ENCODE peak calls at places on chromosomes 12 and 14, in four cellular contexts. O, L, A and Q are unnamed samples. For H3K4me1, the result is how much of the 10 kb centered on the place peaks cover.

GRCh38 chr14:21084988-21085853 is 13.2 kb downstream of the ZNF219 start:
- DNase-seq in O (no peak), L (peak), A (no peak), Q (no peak)

GRCh38 chr14:42779024-42779423 is 1172.3 kb downstream of the LRFN5 start:
- DNase-seq in O (no peak), L (no peak), A (no peak), Q (no peak)

GRCh38 chr12:64273527-64274403 is 51.7 kb upstream of the KICS2 start:
- DNase-seq in O (peak), L (peak), A (no peak), Q (peak)

GRCh38 chr12:69642531-69642930 is 31.8 kb upstream of the LRRC10 start:
- DNase-seq in O (no peak), L (no peak), A (no peak), Q (no peak)

GRCh38 chr12:132190012-132190755 is 45.9 kb downstream of the NOC4L start:
- DNase-seq in O (peak), L (no peak), A (peak), Q (no peak)

GRCh38 chr12:89856431-89856830 is 147.8 kb upstream of the ATP2B1 start:
- DNase-seq in O (no peak), L (peak), A (no peak), Q (no peak)

GRCh38 chr14:101196795-101197590 is 293.5 kb upstream of the RTL1 start:
- DNase-seq in O (no peak), L (no peak), A (no peak), Q (no peak)

GRCh38 chr12:19641235-19642080 is 202.2 kb downstream of the AEBP2 start:
- DNase-seq in O (no peak), L (peak), A (no peak), Q (no peak)

GRCh38 chr12:120720234-120720968 is 5.2 kb upstream of the ACADS start:
- DNase-seq in O (no peak), L (peak), A (no peak), Q (no peak)

GRCh38 chr14:37864128-37864527 is 268.7 kb downstream of the TTC6 start:
- DNase-seq in O (no peak), L (no peak), A (no peak), Q (no peak)

GRCh38 chr12:92034858-92035401 is 110.7 kb downstream of the BTG1 start:
- DNase-seq in O (peak), L (peak), A (peak), Q (no peak)

GRCh38 chr14:37262649-37263048 is 64.9 kb downstream of the MIPOL1 start:
- DNase-seq in O (no peak), L (no peak), A (no peak), Q (no peak)

GRCh38 chr12:131223791-131224567 is 270.3 kb downstream of the ADGRD1 start:
- DNase-seq in O (no peak), L (no peak), A (no peak), Q (no peak)

DNA sequence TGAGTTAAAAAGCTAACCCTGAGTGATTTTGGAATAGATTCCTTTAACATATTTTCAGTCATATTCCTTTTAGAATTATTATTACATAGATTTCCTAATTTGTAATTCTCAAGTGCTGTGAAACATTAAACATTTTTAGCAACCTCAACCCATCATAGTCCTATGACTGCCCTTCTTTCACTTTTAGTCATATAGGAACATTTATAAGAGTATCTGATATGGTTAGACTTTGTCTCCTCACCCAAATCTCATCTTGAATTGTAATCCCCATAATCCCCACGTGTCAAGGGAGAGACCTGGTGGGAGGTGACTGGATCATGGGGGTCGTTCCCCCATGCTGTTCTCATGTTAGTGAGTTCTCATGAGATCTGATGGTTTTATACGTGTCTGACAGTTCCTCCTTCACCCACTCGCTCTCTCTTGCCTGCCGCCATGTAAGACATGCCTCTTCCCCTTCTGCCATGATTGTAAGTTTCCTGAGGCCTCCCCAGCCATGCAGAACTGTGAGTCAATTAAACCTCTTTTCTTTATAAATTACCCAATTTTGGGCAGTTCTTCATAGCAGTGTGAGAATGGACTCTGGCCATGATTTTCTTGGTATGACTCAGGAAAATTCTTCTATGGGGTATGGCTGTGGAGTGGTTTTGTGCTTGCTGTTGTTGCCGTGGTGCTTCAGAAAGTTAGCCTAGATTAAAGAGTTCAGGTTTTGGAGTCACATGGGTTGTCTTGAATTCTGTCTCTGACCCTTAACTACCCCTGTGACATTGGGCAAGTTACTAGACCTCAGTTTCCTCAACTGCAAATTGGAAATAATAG is 83.9 kb downstream of the FUT8 start:
- DNase-seq in O (no peak), L (peak), A (no peak), Q (no peak)
- H3K4me1 ChIP-seq in O (under half), L (under half), A (under half), Q (under half)

GRCh38 chr12:2152134-2152533 is 99.3 kb downstream of the CACNA1C start:
- DNase-seq in O (no peak), L (no peak), A (no peak), Q (no peak)
- H3K4me1 ChIP-seq in O (under half), L (under half), A (under half), Q (under half)

GRCh38 chr12:4270016-4270669 is 3.4 kb upstream of the CCND2 start:
- DNase-seq in O (peak), L (no peak), A (no peak), Q (no peak)
- H3K4me1 ChIP-seq in O (under half), L (under half), A (under half), Q (under half)

GRCh38 chr12:114275937-114276785 is 129.8 kb downstream of the TBX5 start:
- DNase-seq in O (no peak), L (peak), A (no peak), Q (no peak)

GRCh38 chr12:114272071-114272470 is 133.9 kb downstream of the TBX5 start:
- DNase-seq in O (no peak), L (no peak), A (no peak), Q (no peak)

GRCh38 chr12:114269153-114269552 is 136.8 kb downstream of the TBX5 start:
- DNase-seq in O (no peak), L (no peak), A (no peak), Q (no peak)

DNA sequence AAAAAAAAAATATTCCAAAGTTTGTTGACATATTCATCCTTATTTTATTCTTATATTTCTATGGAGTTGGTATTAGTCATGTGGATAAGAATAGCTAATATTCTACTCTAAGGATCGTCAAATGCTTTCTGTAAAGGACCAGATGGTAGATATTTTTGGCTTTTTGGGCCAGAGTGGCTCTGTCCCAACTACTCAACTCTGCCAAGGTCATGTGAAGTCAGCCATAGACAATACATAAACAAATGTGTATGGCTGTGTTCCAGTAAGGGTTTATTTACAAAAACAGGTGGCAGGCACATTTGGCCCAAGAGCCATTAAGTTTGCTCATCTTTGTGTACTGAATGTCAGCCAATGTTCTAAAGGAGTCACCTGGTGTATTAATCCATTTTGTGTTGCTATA is 131.8 kb downstream of the TBX5 start:
- DNase-seq in O (no peak), L (no peak), A (no peak), Q (no peak)
- H3K4me1 ChIP-seq in O (under half), L (under half), A (under half), Q (under half)

DNA sequence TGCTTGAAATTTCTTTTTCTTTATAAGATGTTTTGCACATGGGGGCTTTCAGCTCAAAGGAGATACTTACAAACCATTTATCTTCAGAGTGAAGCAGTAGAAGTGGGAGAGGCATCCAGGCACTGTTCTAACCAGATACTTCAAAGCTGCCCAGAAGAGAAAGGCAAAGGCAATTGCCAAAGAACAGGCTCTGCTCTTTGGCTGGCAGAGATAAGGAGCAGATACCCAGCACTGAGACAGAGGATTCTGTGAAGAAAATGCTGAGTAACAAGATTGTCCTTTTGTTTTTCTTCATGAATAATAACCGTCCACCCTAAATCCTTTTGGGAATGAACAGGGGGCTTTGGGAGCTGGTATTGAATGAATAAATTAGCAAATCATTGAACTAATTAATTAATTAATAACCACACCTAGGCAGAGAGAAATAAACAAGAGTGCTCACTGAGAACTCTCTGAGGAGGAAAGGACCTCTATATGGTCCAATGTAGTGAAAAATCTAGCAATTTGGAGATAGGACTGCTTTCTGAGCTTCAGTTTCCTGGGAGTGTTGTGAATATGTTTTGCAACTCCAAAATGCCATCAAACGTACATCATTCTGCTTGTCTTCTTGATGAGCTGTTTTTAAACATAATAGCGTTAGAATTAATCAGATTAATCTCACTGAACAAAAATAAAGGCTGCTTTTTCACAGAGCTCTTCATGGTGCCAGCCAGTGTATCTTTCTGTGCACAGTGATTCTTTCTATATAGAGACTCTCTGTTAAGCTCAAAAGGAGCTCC is 192.8 kb upstream of the AMIGO2 start:
- DNase-seq in O (no peak), L (no peak), A (no peak), Q (no peak)
- H3K4me1 ChIP-seq in O (under half), L (under half), A (under half), Q (under half)